ENCODE peak calls at places on chromosomes 2 and 18, in ten cellular contexts. P is hepatocyte; M is SK-N-SH; W is adrenal gland; S is CD4-positive, CD25-positive, alpha-beta regulatory T cell; X is naive thymus-derived CD4-positive, alpha-beta T cell; V is cardiac muscle cell; E is IMR-90; O is suprapubic skin; D is CD8-positive, alpha-beta memory T cell. A is an unnamed sample. For H3K9me3, the result is how much of the 10 kb centered on the place peaks cover.

GRCh38 chr2:204180671-204181070 is 244.1 kb downstream of the ICOS start:
- DNase-seq in P (no peak), M (peak), W (no peak), S (no peak), X (no peak), V (no peak), E (no peak), O (no peak), D (no peak), A (no peak)

GRCh38 chr18:63043516-63043915 is 276.1 kb downstream of the BCL2 start:
- DNase-seq in P (no peak), M (no peak), W (no peak), S (no peak), X (no peak), V (peak), E (peak), O (no peak), D (no peak), A (no peak)

GRCh38 chr2:17107875-17108274 is 410.4 kb downstream of the RAD51AP2 start:
- DNase-seq in P (no peak), M (no peak), W (no peak), S (no peak), X (no peak), V (no peak), E (no peak), O (no peak), D (no peak), A (no peak)

GRCh38 chr2:120104002-120104467 is 91.2 kb downstream of the EPB41L5 start:
- DNase-seq in P (no peak), M (no peak), W (no peak), S (no peak), X (no peak), V (peak), E (peak), O (no peak), D (no peak), A (no peak)

GRCh38 chr2:128736689-128737545 is 418.2 kb upstream of the HS6ST1 start:
- DNase-seq in P (peak), M (peak), W (peak), S (peak), X (peak), V (peak), E (peak), O (peak), D (no peak), A (peak)

GRCh38 chr2:180311-180710 is 83.5 kb downstream of the SH3YL1 start:
- DNase-seq in P (no peak), M (no peak), W (no peak), S (no peak), X (no peak), V (no peak), E (no peak), O (no peak), D (no peak), A (no peak)

GRCh38 chr2:81334046-81334445 is 1029.5 kb upstream of the LRRTM1 start:
- DNase-seq in P (no peak), M (no peak), W (no peak), S (no peak), X (no peak), V (no peak), E (no peak), O (no peak), D (no peak), A (no peak)

GRCh38 chr2:105114551-105114950 is 76.7 kb downstream of the MRPS9 start:
- DNase-seq in P (peak), M (peak), W (peak), S (peak), X (peak), V (peak), E (peak), O (no peak), D (no peak), A (no peak)

GRCh38 chr18:3966985-3967856 is 487.9 kb downstream of the DLGAP1 start:
- DNase-seq in P (peak), M (no peak), W (no peak), S (no peak), X (no peak), V (peak), E (peak), O (no peak), D (no peak), A (no peak)

GRCh38 chr2:145415151-145415550 is 895.2 kb upstream of the ZEB2 start:
- DNase-seq in P (no peak), M (no peak), W (no peak), S (no peak), X (no peak), V (no peak), E (no peak), O (no peak), D (no peak), A (no peak)
- H3K9me3 ChIP-seq in P (under half), M (under half), W (under half), S (under half), X (under half), V (under half), E (under half), O (under half), D (under half), A (under half)

GRCh38 chr2:168951871-168952270 is 50.8 kb downstream of the G6PC2 start:
- DNase-seq in P (no peak), M (no peak), W (no peak), S (no peak), X (no peak), V (no peak), E (no peak), O (no peak), D (no peak), A (no peak)
- H3K9me3 ChIP-seq in P (under half), M (under half), W (under half), S (under half), X (under half), V (under half), E (under half), O (under half), D (under half), A (under half)

GRCh38 chr2:95220449-95220848 is 13.1 kb downstream of the ZNF892 start:
- DNase-seq in P (no peak), M (no peak), W (no peak), S (no peak), X (no peak), V (no peak), E (no peak), O (no peak), D (no peak), A (no peak)
- H3K9me3 ChIP-seq in P (under half), M (under half), W (under half), S (half or more), X (under half), V (under half), E (under half), O (half or more), D (under half), A (under half)

DNA sequence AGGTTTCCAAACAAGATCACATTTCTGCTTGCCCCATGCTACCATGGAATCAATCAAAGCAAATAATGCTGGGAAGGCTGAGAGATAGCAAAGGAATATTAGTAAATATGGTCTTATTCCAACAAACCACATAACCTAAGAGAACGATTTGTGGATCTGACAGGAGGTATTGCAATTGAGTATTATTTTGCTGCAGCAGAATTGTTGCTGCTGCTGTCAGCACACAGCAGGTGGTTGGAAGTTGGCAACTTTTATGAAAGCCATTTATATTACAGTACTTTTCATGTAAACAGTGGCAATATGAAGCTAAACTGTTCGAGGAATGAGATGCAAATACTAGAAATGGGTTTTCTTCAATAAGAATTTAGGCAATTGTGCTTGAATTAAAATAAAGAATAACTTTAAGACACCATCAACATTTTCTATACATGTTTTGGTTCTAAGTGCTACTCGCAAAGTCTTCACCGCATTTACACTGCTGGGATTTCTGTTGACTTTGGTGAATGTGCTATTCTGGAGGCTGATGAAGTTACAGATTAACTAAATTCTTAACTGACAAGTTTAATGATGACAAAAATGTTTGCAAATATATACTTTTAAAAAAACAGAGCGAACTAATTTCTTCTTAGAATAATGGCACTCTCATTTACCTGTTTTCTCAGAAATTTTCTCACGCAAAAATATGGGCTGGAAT is 1285.7 kb downstream of the CNTNAP5 start:
- DNase-seq in P (no peak), M (no peak), W (no peak), S (no peak), X (no peak), V (no peak), E (no peak), O (no peak), D (no peak), A (no peak)
- H3K9me3 ChIP-seq in P (under half), M (under half), W (under half), S (under half), X (under half), V (under half), E (under half), O (under half), D (under half), A (under half)